ENCODE peak calls at places on chromosomes 6 and 20, in four cellular contexts. One of them, this sample, is unnamed.

GRCh38 chr20:58075980-58076749 is 152.3 kb downstream of the ANKRD60 start:
- DNase-seq in GM12878: no peak
- DNase-seq in HepG2: no peak
- DNase-seq in K562: no peak
- DNase-seq in this sample: no peak

GRCh38 chr20:7772376-7772775 is 167.9 kb downstream of the HAO1 start:
- DNase-seq in GM12878: no peak
- DNase-seq in K562: no peak
- DNase-seq in HepG2: no peak
- DNase-seq in this sample: no peak

GRCh38 chr6:34362909-34363713 is 29.4 kb downstream of the NUDT3 start:
- DNase-seq in HepG2: peak; percentile 23
- DNase-seq in K562: no peak
- DNase-seq in GM12878: peak; percentile 38
- DNase-seq in this sample: no peak

GRCh38 chr20:59081036-59081435 is 38.5 kb upstream of the PRELID3B start:
- DNase-seq in HepG2: no peak
- DNase-seq in GM12878: no peak
- DNase-seq in K562: no peak
- DNase-seq in this sample: no peak

GRCh38 chr6:163393923-163394322 is 20.6 kb upstream of the QKI start:
- DNase-seq in HepG2: no peak
- DNase-seq in K562: no peak
- DNase-seq in GM12878: no peak
- DNase-seq in this sample: no peak

GRCh38 chr6:169224185-169224695 is 29.4 kb downstream of the THBS2 start:
- DNase-seq in GM12878: no peak
- DNase-seq in HepG2: peak; percentile 16
- DNase-seq in K562: peak; percentile 62
- DNase-seq in this sample: no peak

GRCh38 chr6:42829561-42830092 is 47.8 kb downstream of the BICRAL start:
- DNase-seq in K562: no peak
- DNase-seq in GM12878: no peak
- DNase-seq in HepG2: no peak
- DNase-seq in this sample: no peak

GRCh38 chr6:82006027-82006738 is 241.4 kb downstream of the IBTK start:
- DNase-seq in GM12878: no peak
- DNase-seq in HepG2: peak; percentile 57
- DNase-seq in K562: peak; percentile 21
- DNase-seq in this sample: peak; percentile 9

GRCh38 chr6:6843057-6843627 is 254.6 kb downstream of the LY86 start:
- DNase-seq in K562: no peak
- DNase-seq in GM12878: no peak
- DNase-seq in HepG2: no peak
- DNase-seq in this sample: no peak

GRCh38 chr6:9370480-9370879 is 935.1 kb upstream of the SLC35B3 start:
- DNase-seq in GM12878: no peak
- DNase-seq in HepG2: no peak
- DNase-seq in K562: no peak
- DNase-seq in this sample: no peak

GRCh38 chr6:127069659-127070279 is 48.7 kb upstream of the RSPO3 start:
- DNase-seq in K562: peak; percentile 1
- DNase-seq in GM12878: no peak
- DNase-seq in HepG2: peak; percentile 39
- DNase-seq in this sample: peak; percentile 36

GRCh38 chr20:61252601-61253263 is 671 bp downstream of the CDH4 start:
- DNase-seq in K562: no peak
- DNase-seq in HepG2: no peak
- DNase-seq in GM12878: no peak
- DNase-seq in this sample: peak; percentile 25

GRCh38 chr6:158410784-158411183 is 98.5 kb downstream of the TULP4 start:
- DNase-seq in GM12878: no peak
- DNase-seq in K562: no peak
- DNase-seq in HepG2: no peak
- DNase-seq in this sample: no peak

GRCh38 chr6:153727910-153728309 is 311.1 kb upstream of the OPRM1 start:
- DNase-seq in K562: no peak
- DNase-seq in GM12878: no peak
- DNase-seq in HepG2: no peak
- DNase-seq in this sample: no peak

GRCh38 chr20:39630215-39630614 is 668.1 kb downstream of the DHX35 start:
- DNase-seq in HepG2: no peak
- DNase-seq in GM12878: no peak
- DNase-seq in K562: no peak
- DNase-seq in this sample: no peak

GRCh38 chr6:105401247-105402089 is 1.4 kb downstream of the PREP start:
- DNase-seq in K562: no peak
- DNase-seq in GM12878: no peak
- DNase-seq in HepG2: no peak
- DNase-seq in this sample: no peak

GRCh38 chr6:41027799-41028617 is 11.0 kb downstream of the UNC5CL start:
- DNase-seq in K562: peak; percentile 85
- DNase-seq in HepG2: peak; percentile 47
- DNase-seq in GM12878: peak; percentile 30
- DNase-seq in this sample: peak; percentile 86

GRCh38 chr20:25136643-25137559 is 55.0 kb upstream of the VSX1 start:
- DNase-seq in K562: peak; percentile 5
- DNase-seq in HepG2: no peak
- DNase-seq in GM12878: no peak
- DNase-seq in this sample: no peak

DNA sequence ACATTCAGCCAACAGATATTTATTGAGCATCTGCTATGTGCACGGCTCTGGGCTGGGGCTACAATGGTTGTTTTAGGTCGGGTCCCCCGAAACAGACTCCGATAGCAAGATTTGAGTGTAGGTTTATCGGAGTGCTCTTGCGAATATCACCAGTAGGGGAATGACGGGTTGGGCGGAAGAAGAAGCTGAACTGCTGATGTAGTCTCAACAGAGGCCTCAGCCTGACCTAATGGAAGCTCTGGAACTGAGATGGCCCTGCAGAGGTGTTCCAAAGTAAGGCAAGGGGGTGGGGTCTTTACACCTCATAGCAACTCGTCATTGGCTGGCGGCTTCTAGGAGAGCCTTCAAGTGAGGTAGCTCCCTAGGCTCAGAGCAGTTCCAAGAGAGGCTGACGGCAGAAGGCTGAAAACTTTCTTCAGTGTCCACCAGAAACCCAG is 1.1 kb downstream of the L3MBTL1 start:
- DNase-seq in GM12878: no peak
- DNase-seq in K562: peak; percentile 57
- DNase-seq in HepG2: no peak
- DNase-seq in this sample: no peak
- TF ChIP-seq FOXM1 in GM12878: no peak
- TF ChIP-seq FOXM1 in K562: no peak
- TF ChIP-seq FOXM1 in HepG2: no peak
- TF ChIP-seq FOXM1 in this sample: no peak

GRCh38 chr6:99588618-99589289 is 17.9 kb upstream of the PRDM13 start:
- DNase-seq in HepG2: peak; percentile 59
- DNase-seq in K562: no peak
- DNase-seq in GM12878: no peak
- DNase-seq in this sample: peak; percentile 84

GRCh38 chr6:99590728-99591672 is 15.6 kb upstream of the PRDM13 start:
- DNase-seq in GM12878: no peak
- DNase-seq in HepG2: no peak
- DNase-seq in K562: no peak
- DNase-seq in this sample: no peak

GRCh38 chr6:99587792-99588191 is 18.8 kb upstream of the PRDM13 start:
- DNase-seq in HepG2: no peak
- DNase-seq in GM12878: no peak
- DNase-seq in K562: no peak
- DNase-seq in this sample: no peak

GRCh38 chr6:99589907-99590493 is 16.6 kb upstream of the PRDM13 start:
- DNase-seq in GM12878: no peak
- DNase-seq in HepG2: no peak
- DNase-seq in K562: no peak
- DNase-seq in this sample: no peak

DNA sequence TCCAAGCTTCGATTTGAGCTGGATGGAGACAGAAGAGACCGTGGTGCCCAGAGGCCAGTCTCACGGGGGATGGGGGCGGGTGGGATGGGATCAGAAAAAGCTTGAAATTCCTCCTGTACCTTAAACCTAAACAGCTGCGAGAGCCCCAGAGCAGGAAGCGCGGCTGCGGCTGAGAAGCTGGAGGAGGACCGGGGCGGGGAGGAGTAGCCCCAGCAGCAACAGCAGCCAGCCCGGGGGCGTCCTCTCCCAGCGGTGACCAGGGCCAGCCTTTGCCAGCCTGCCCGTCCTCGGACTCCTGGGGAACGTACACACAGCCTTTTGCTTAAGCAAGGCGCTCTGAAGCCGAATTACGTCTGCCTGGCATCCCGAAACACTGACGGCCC is 17.4 kb upstream of the PRDM13 start:
- DNase-seq in GM12878: no peak
- DNase-seq in K562: no peak
- DNase-seq in HepG2: no peak
- DNase-seq in this sample: peak; percentile 36
- TF ChIP-seq BHLHE40 in GM12878: no peak
- TF ChIP-seq BHLHE40 in K562: no peak
- TF ChIP-seq BHLHE40 in HepG2: no peak
- TF ChIP-seq BHLHE40 in this sample: no peak

DNA sequence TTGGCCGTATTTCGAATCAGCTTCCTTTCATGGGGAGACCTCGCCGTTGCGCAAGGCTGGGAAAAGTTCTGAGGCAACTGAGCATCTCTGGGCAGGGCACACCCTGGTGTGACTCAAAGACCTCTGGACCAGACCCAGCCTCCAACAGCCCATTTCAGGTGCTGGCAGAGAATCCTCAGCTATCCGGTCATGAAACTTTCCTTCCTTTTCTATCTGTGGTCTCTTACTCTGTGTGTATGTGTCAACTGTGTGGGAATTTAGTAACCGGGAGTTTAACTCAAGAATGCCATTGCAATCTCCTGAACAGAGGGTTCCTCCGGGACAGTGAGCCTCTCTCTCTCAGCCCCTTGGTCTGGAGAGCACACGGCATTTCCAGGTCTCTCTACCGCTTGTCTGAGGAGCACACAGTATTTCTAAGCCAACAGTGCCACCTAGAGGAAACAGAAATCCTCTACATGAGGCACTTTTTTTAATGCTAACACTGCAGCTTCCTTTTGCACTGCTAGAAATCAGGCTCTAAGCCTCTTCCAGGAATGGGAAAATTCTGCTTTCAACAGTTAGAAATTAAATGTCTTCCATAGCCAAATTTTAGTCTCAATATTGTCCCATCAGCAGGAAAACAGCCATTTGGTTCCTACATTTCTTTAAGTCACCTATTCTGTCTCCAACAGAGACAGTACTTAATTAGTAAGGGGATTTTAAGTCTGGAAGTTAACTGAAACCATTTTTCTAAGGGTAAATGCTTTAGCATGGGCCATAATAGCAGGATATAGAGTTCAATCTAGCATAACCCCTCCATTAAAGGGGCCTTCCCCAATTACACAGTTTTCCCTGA is 32.7 kb downstream of the PLN start:
- DNase-seq in HepG2: peak; percentile 75
- DNase-seq in K562: peak; percentile 72
- DNase-seq in GM12878: no peak
- DNase-seq in this sample: peak; percentile 75
- TF ChIP-seq FOXM1 in HepG2: no peak
- TF ChIP-seq FOXM1 in K562: no peak
- TF ChIP-seq FOXM1 in GM12878: no peak
- TF ChIP-seq FOXM1 in this sample: no peak

GRCh38 chr6:152532556-152533422 is 104.4 kb downstream of the SYNE1 start:
- DNase-seq in K562: no peak
- DNase-seq in HepG2: no peak
- DNase-seq in GM12878: no peak
- DNase-seq in this sample: no peak
- TF ChIP-seq BHLHE40 in K562: no peak
- TF ChIP-seq BHLHE40 in HepG2: no peak
- TF ChIP-seq BHLHE40 in GM12878: no peak
- TF ChIP-seq BHLHE40 in this sample: no peak